ENCODE peak calls at places on chromosomes 5 and 9, in eight cellular contexts. O, B, K, L, D, W, P and Y are unnamed samples.
A peak's percentile ranks its signal among the peaks of the same experiment; 100 is the strongest.

GRCh38 chr5:124180523-124181461 is 565.6 kb downstream of the ZNF608 start:
- DNase-seq in O (no peak), B (no peak), K (no peak), L (no peak), D (no peak), W (no peak), P (no peak), Y (no peak)

GRCh38 chr9:109010676-109011655 is 2.3 kb downstream of the CTNNAL1 start:
- DNase-seq in O (peak; percentile 76), B (no peak), K (no peak), L (no peak), D (peak; percentile 77), W (no peak), P (peak; percentile 24), Y (no peak)

GRCh38 chr5:121024416-121025311 is 560.6 kb downstream of the PRR16 start:
- DNase-seq in O (no peak), B (no peak), K (no peak), L (no peak), D (no peak), W (no peak), P (no peak), Y (no peak)

GRCh38 chr5:145117285-145117684 is 717.9 kb downstream of the PRELID2 start:
- DNase-seq in O (no peak), B (no peak), K (no peak), L (no peak), D (no peak), W (no peak), P (no peak), Y (no peak)

GRCh38 chr5:90739567-90739966 is 181.0 kb downstream of the ADGRV1 start:
- DNase-seq in O (no peak), B (no peak), K (no peak), L (no peak), D (no peak), W (no peak), P (no peak), Y (no peak)

GRCh38 chr9:125405938-125406811 is 144.5 kb downstream of the GAPVD1 start:
- DNase-seq in O (peak; percentile 94), B (no peak), K (no peak), L (no peak), D (no peak), W (no peak), P (no peak), Y (no peak)

GRCh38 chr5:17056056-17056690 is 120.1 kb upstream of the MYO10 start:
- DNase-seq in O (no peak), B (peak; percentile 18), K (no peak), L (no peak), D (peak; percentile 66), W (no peak), P (no peak), Y (peak; percentile 45)

GRCh38 chr5:78757269-78758053 is 108.9 kb upstream of the LHFPL2 start:
- DNase-seq in O (peak; percentile 83), B (no peak), K (no peak), L (no peak), D (peak; percentile 92), W (no peak), P (no peak), Y (no peak)

GRCh38 chr5:42109006-42109572 is 184.0 kb downstream of the FBXO4 start:
- DNase-seq in O (no peak), B (no peak), K (no peak), L (no peak), D (no peak), W (no peak), P (no peak), Y (no peak)